ENCODE peak calls at places on chromosomes 12 and 14, in six cellular contexts. One of them, this sample, is unnamed.

GRCh38 chr12:80472912-80473500 is 29.0 kb downstream of the PTPRQ start:
- DNase-seq in left ventricle myocardium inferior: no peak
- DNase-seq in MCF 10A: peak
- DNase-seq in tibial nerve: no peak
- DNase-seq in glutamatergic neuron: no peak
- DNase-seq in WTC11: peak
- DNase-seq in this sample: no peak

GRCh38 chr12:88805692-88806091 is 225.4 kb upstream of the KITLG start:
- DNase-seq in tibial nerve: no peak
- DNase-seq in glutamatergic neuron: no peak
- DNase-seq in MCF 10A: no peak
- DNase-seq in WTC11: no peak
- DNase-seq in left ventricle myocardium inferior: no peak
- DNase-seq in this sample: no peak

GRCh38 chr14:61420326-61420725 is 98.9 kb downstream of the PRKCH start:
- DNase-seq in left ventricle myocardium inferior: no peak
- DNase-seq in MCF 10A: peak
- DNase-seq in tibial nerve: no peak
- DNase-seq in glutamatergic neuron: no peak
- DNase-seq in WTC11: no peak
- DNase-seq in this sample: no peak

GRCh38 chr12:10501031-10501430 is 4.7 kb upstream of the EIF2S3B start:
- DNase-seq in glutamatergic neuron: no peak
- DNase-seq in WTC11: no peak
- DNase-seq in MCF 10A: peak
- DNase-seq in left ventricle myocardium inferior: no peak
- DNase-seq in tibial nerve: no peak
- DNase-seq in this sample: no peak

GRCh38 chr12:124849382-124849781 is 14.3 kb downstream of the SCARB1 start:
- DNase-seq in MCF 10A: no peak
- DNase-seq in left ventricle myocardium inferior: peak
- DNase-seq in glutamatergic neuron: no peak
- DNase-seq in tibial nerve: no peak
- DNase-seq in WTC11: no peak
- DNase-seq in this sample: no peak

GRCh38 chr12:41466762-41467270 is 278.7 kb downstream of the PDZRN4 start:
- DNase-seq in left ventricle myocardium inferior: no peak
- DNase-seq in glutamatergic neuron: no peak
- DNase-seq in MCF 10A: no peak
- DNase-seq in tibial nerve: no peak
- DNase-seq in WTC11: peak
- DNase-seq in this sample: no peak

GRCh38 chr12:9328065-9328464 is 119.9 kb upstream of the PZP start:
- DNase-seq in WTC11: no peak
- DNase-seq in tibial nerve: no peak
- DNase-seq in left ventricle myocardium inferior: no peak
- DNase-seq in glutamatergic neuron: no peak
- DNase-seq in MCF 10A: no peak
- DNase-seq in this sample: no peak

GRCh38 chr12:45580570-45580969 is 148.9 kb upstream of the ARID2 start:
- DNase-seq in glutamatergic neuron: no peak
- DNase-seq in tibial nerve: no peak
- DNase-seq in MCF 10A: no peak
- DNase-seq in WTC11: no peak
- DNase-seq in left ventricle myocardium inferior: no peak
- DNase-seq in this sample: no peak

GRCh38 chr12:1799882-1800645 is 20.3 kb upstream of the LRTM2 start:
- DNase-seq in tibial nerve: peak
- DNase-seq in WTC11: no peak
- DNase-seq in MCF 10A: no peak
- DNase-seq in left ventricle myocardium inferior: no peak
- DNase-seq in glutamatergic neuron: no peak
- DNase-seq in this sample: peak

GRCh38 chr12:10068634-10069033 is 30.2 kb downstream of the CLEC1A start:
- DNase-seq in glutamatergic neuron: no peak
- DNase-seq in tibial nerve: no peak
- DNase-seq in WTC11: no peak
- DNase-seq in left ventricle myocardium inferior: no peak
- DNase-seq in MCF 10A: no peak
- DNase-seq in this sample: no peak

GRCh38 chr12:68370006-68370590 is 37.9 kb upstream of the MDM1 start:
- DNase-seq in glutamatergic neuron: no peak
- DNase-seq in WTC11: no peak
- DNase-seq in MCF 10A: no peak
- DNase-seq in left ventricle myocardium inferior: no peak
- DNase-seq in tibial nerve: no peak
- DNase-seq in this sample: no peak

GRCh38 chr12:119725523-119725922 is 57.6 kb downstream of the PRKAB1 start:
- DNase-seq in MCF 10A: no peak
- DNase-seq in WTC11: no peak
- DNase-seq in left ventricle myocardium inferior: no peak
- DNase-seq in glutamatergic neuron: no peak
- DNase-seq in tibial nerve: no peak
- DNase-seq in this sample: no peak

GRCh38 chr12:473198-473597 is 13.5 kb downstream of the B4GALNT3 start:
- DNase-seq in glutamatergic neuron: no peak
- DNase-seq in WTC11: no peak
- DNase-seq in MCF 10A: no peak
- DNase-seq in left ventricle myocardium inferior: no peak
- DNase-seq in tibial nerve: no peak
- DNase-seq in this sample: no peak

GRCh38 chr12:44127966-44128365 is 292.1 kb downstream of the TMEM117 start:
- DNase-seq in left ventricle myocardium inferior: no peak
- DNase-seq in WTC11: no peak
- DNase-seq in MCF 10A: no peak
- DNase-seq in tibial nerve: no peak
- DNase-seq in glutamatergic neuron: peak
- DNase-seq in this sample: no peak

GRCh38 chr12:104374071-104374470 is 70.5 kb downstream of the EID3 start:
- DNase-seq in MCF 10A: no peak
- DNase-seq in tibial nerve: no peak
- DNase-seq in left ventricle myocardium inferior: no peak
- DNase-seq in WTC11: no peak
- DNase-seq in glutamatergic neuron: no peak
- DNase-seq in this sample: no peak

GRCh38 chr12:51997156-51997555 is 9.6 kb upstream of the TAMALIN start:
- DNase-seq in left ventricle myocardium inferior: no peak
- DNase-seq in MCF 10A: no peak
- DNase-seq in WTC11: no peak
- DNase-seq in tibial nerve: no peak
- DNase-seq in glutamatergic neuron: no peak
- DNase-seq in this sample: no peak

GRCh38 chr14:85380891-85381290 is 149.1 kb upstream of the FLRT2 start:
- DNase-seq in glutamatergic neuron: no peak
- DNase-seq in MCF 10A: no peak
- DNase-seq in WTC11: no peak
- DNase-seq in left ventricle myocardium inferior: no peak
- DNase-seq in tibial nerve: no peak
- DNase-seq in this sample: no peak

GRCh38 chr12:52063986-52064649 is 5.7 kb upstream of the ATG101 start:
- DNase-seq in glutamatergic neuron: peak
- DNase-seq in MCF 10A: peak
- DNase-seq in left ventricle myocardium inferior: peak
- DNase-seq in tibial nerve: peak
- DNase-seq in WTC11: no peak
- DNase-seq in this sample: peak

GRCh38 chr12:6372403-6373003 is 2.9 kb downstream of the SCNN1A start:
- DNase-seq in MCF 10A: peak
- DNase-seq in left ventricle myocardium inferior: no peak
- DNase-seq in WTC11: no peak
- DNase-seq in tibial nerve: no peak
- DNase-seq in glutamatergic neuron: no peak
- DNase-seq in this sample: peak

GRCh38 chr14:22572562-22573058 is 16.4 kb downstream of the DAD1 start:
- DNase-seq in glutamatergic neuron: no peak
- DNase-seq in left ventricle myocardium inferior: no peak
- DNase-seq in WTC11: no peak
- DNase-seq in tibial nerve: no peak
- DNase-seq in MCF 10A: no peak
- DNase-seq in this sample: no peak

GRCh38 chr14:96979611-96980074 is 182.5 kb downstream of the VRK1 start:
- DNase-seq in MCF 10A: no peak
- DNase-seq in left ventricle myocardium inferior: no peak
- DNase-seq in WTC11: no peak
- DNase-seq in tibial nerve: no peak
- DNase-seq in glutamatergic neuron: no peak
- DNase-seq in this sample: no peak

GRCh38 chr14:100078997-100079561 is 13.9 kb downstream of the EVL start:
- DNase-seq in left ventricle myocardium inferior: no peak
- DNase-seq in tibial nerve: no peak
- DNase-seq in WTC11: peak
- DNase-seq in MCF 10A: peak
- DNase-seq in glutamatergic neuron: peak
- DNase-seq in this sample: no peak

GRCh38 chr12:5295966-5296365 is 135.9 kb upstream of the NTF3 start:
- DNase-seq in MCF 10A: no peak
- DNase-seq in WTC11: no peak
- DNase-seq in left ventricle myocardium inferior: no peak
- DNase-seq in tibial nerve: no peak
- DNase-seq in glutamatergic neuron: no peak
- DNase-seq in this sample: no peak

GRCh38 chr14:70654609-70655008 is 12.9 kb downstream of the TTC9 start:
- DNase-seq in tibial nerve: no peak
- DNase-seq in WTC11: no peak
- DNase-seq in left ventricle myocardium inferior: no peak
- DNase-seq in glutamatergic neuron: no peak
- DNase-seq in MCF 10A: no peak
- DNase-seq in this sample: no peak

GRCh38 chr12:105741786-105742566 is 396.8 kb downstream of the NUAK1 start:
- DNase-seq in glutamatergic neuron: no peak
- DNase-seq in WTC11: no peak
- DNase-seq in left ventricle myocardium inferior: peak
- DNase-seq in tibial nerve: no peak
- DNase-seq in MCF 10A: peak
- DNase-seq in this sample: no peak

GRCh38 chr14:60250318-60251035 is 1.5 kb downstream of the PPM1A start:
- DNase-seq in glutamatergic neuron: no peak
- DNase-seq in WTC11: no peak
- DNase-seq in left ventricle myocardium inferior: no peak
- DNase-seq in tibial nerve: no peak
- DNase-seq in MCF 10A: peak
- DNase-seq in this sample: no peak

GRCh38 chr14:59679872-59680271 is 103.3 kb upstream of the CCDC175 start:
- DNase-seq in MCF 10A: peak
- DNase-seq in glutamatergic neuron: no peak
- DNase-seq in WTC11: no peak
- DNase-seq in left ventricle myocardium inferior: no peak
- DNase-seq in tibial nerve: no peak
- DNase-seq in this sample: no peak

GRCh38 chr14:102295301-102295700 is 9.7 kb downstream of the MOK start:
- DNase-seq in WTC11: no peak
- DNase-seq in MCF 10A: no peak
- DNase-seq in left ventricle myocardium inferior: no peak
- DNase-seq in glutamatergic neuron: no peak
- DNase-seq in tibial nerve: no peak
- DNase-seq in this sample: no peak
- TF ChIP-seq CTCF in WTC11: no peak
- TF ChIP-seq CTCF in MCF 10A: no peak
- TF ChIP-seq CTCF in left ventricle myocardium inferior: peak
- TF ChIP-seq CTCF in glutamatergic neuron: no peak
- TF ChIP-seq CTCF in tibial nerve: no peak
- TF ChIP-seq CTCF in this sample: no peak

GRCh38 chr12:25058012-25058411 is 109.1 kb upstream of the BCAT1 start:
- DNase-seq in WTC11: no peak
- DNase-seq in left ventricle myocardium inferior: no peak
- DNase-seq in tibial nerve: no peak
- DNase-seq in MCF 10A: no peak
- DNase-seq in glutamatergic neuron: no peak
- DNase-seq in this sample: no peak
- TF ChIP-seq CTCF in WTC11: no peak
- TF ChIP-seq CTCF in left ventricle myocardium inferior: no peak
- TF ChIP-seq CTCF in tibial nerve: no peak
- TF ChIP-seq CTCF in MCF 10A: no peak
- TF ChIP-seq CTCF in glutamatergic neuron: no peak
- TF ChIP-seq CTCF in this sample: no peak

GRCh38 chr14:50109342-50109741 is 7.0 kb downstream of the VCPKMT start:
- DNase-seq in glutamatergic neuron: peak
- DNase-seq in left ventricle myocardium inferior: no peak
- DNase-seq in WTC11: no peak
- DNase-seq in tibial nerve: no peak
- DNase-seq in MCF 10A: no peak
- DNase-seq in this sample: no peak
- TF ChIP-seq CTCF in glutamatergic neuron: peak
- TF ChIP-seq CTCF in left ventricle myocardium inferior: no peak
- TF ChIP-seq CTCF in WTC11: no peak
- TF ChIP-seq CTCF in tibial nerve: no peak
- TF ChIP-seq CTCF in MCF 10A: peak
- TF ChIP-seq CTCF in this sample: no peak

GRCh38 chr12:24025153-24025798 is 75.8 kb upstream of the SOX5 start:
- DNase-seq in left ventricle myocardium inferior: no peak
- DNase-seq in MCF 10A: peak
- DNase-seq in WTC11: no peak
- DNase-seq in tibial nerve: no peak
- DNase-seq in glutamatergic neuron: no peak
- DNase-seq in this sample: no peak
- TF ChIP-seq CTCF in left ventricle myocardium inferior: peak
- TF ChIP-seq CTCF in MCF 10A: peak
- TF ChIP-seq CTCF in WTC11: peak
- TF ChIP-seq CTCF in tibial nerve: no peak
- TF ChIP-seq CTCF in glutamatergic neuron: peak
- TF ChIP-seq CTCF in this sample: peak